ENCODE peak calls at places on chromosomes 3 and 15, in ten cellular contexts. I is dorsolateral prefrontal cortex, R is GM23338, L is mammary epithelial cell, S is gastrocnemius medialis, P is WERI-Rb-1, D is pancreas, T is small intestine, C is heart right ventricle, M is GM23248. N is an unnamed sample. For H3K27me3, the result is how much of the 10 kb centered on the place peaks cover.

GRCh38 chr3:78804251-78805037 is 963.4 kb downstream of the ROBO1 start:
- DNase-seq in R (no peak), P (no peak), S (no peak), C (no peak), M (peak), L (no peak), T (peak), D (no peak), I (no peak), N (no peak)

GRCh38 chr3:18580268-18580667 is 155.1 kb upstream of the SATB1 start:
- DNase-seq in C (no peak), R (no peak), D (no peak), S (no peak), P (no peak), L (no peak), I (no peak), T (peak), M (peak), N (no peak)

GRCh38 chr3:99984668-99985067 is 129.6 kb downstream of the FILIP1L start:
- DNase-seq in M (no peak), D (no peak), I (no peak), T (no peak), P (no peak), R (no peak), L (no peak), C (no peak), S (no peak), N (no peak)

GRCh38 chr15:35309886-35310285 is 224.8 kb upstream of the NANOGP8 start:
- DNase-seq in I (no peak), M (peak), S (no peak), R (no peak), D (no peak), P (no peak), L (peak), C (no peak), T (no peak), N (no peak)

GRCh38 chr15:44726568-44727461 is 9.5 kb upstream of the TRIM69 start:
- DNase-seq in P (no peak), C (no peak), T (peak), R (peak), L (peak), S (no peak), D (no peak), M (peak), I (no peak), N (no peak)

GRCh38 chr15:25767356-25768151 is 95.6 kb downstream of the ATP10A start:
- DNase-seq in D (peak), S (no peak), L (no peak), P (no peak), R (no peak), C (no peak), M (no peak), T (no peak), I (no peak), N (no peak)

GRCh38 chr15:62737551-62737950 is 305.0 kb upstream of the TPM1 start:
- DNase-seq in S (no peak), R (no peak), P (no peak), D (no peak), C (no peak), L (peak), M (peak), T (no peak), I (no peak), N (no peak)

GRCh38 chr15:96924570-96924969 is 594.1 kb downstream of the NR2F2 start:
- DNase-seq in L (no peak), M (no peak), D (no peak), S (no peak), C (no peak), T (no peak), R (no peak), I (no peak), P (no peak), N (no peak)

GRCh38 chr15:23877502-23878412 is 190.7 kb upstream of the NDN start:
- DNase-seq in P (peak), T (peak), I (peak), L (no peak), R (peak), C (peak), M (peak), D (peak), S (no peak), N (peak)

GRCh38 chr3:178665747-178666146 is 129.5 kb downstream of the KCNMB2 start:
- DNase-seq in I (no peak), D (no peak), S (no peak), C (no peak), L (no peak), T (no peak), R (no peak), M (no peak), P (peak), N (no peak)

GRCh38 chr15:93076875-93077274 is 12.1 kb downstream of the RGMA start:
- DNase-seq in P (no peak), T (no peak), D (no peak), I (no peak), S (peak), L (no peak), M (no peak), C (no peak), R (no peak), N (peak)
- H3K27me3 ChIP-seq in P (half or more), T (under half), D (under half), I (under half), S (under half), L (under half), M (under half), C (under half), R (under half), N (under half)

GRCh38 chr3:143170043-143170442 is 50.5 kb downstream of the CHST2 start:
- DNase-seq in P (no peak), S (no peak), D (no peak), R (no peak), C (no peak), L (no peak), T (peak), I (no peak), M (no peak), N (no peak)
- H3K4me3 ChIP-seq in P (no peak), S (no peak), D (no peak), R (no peak), C (no peak), L (no peak), T (no peak), I (no peak), M (no peak), N (no peak)

GRCh38 chr3:84960581-84960980 is 1.8 kb downstream of the CADM2 start:
- DNase-seq in D (no peak), T (no peak), I (no peak), S (no peak), C (no peak), P (no peak), M (no peak), L (no peak), R (peak), N (no peak)
- H3K27me3 ChIP-seq in D (under half), T (under half), I (under half), S (under half), C (under half), P (under half), M (under half), L (under half), R (under half), N (under half)

DNA sequence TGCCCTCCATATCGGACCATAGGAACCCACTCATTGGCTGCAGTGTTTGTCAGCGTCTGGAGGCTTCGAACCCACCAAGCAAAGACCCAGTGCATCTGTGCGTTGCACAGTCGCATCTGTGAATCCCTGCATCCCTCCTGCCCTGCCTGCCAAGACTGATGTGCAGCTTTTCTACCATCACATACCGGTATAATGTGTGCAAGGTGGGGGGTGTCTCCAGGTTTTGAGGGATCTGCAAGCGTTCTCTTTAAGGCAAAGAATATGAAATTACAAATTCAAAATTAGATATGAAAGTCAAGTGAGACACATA is 288 bp upstream of the NME9 start:
- DNase-seq in L (no peak), M (no peak), T (no peak), D (no peak), S (no peak), I (no peak), P (no peak), C (no peak), R (no peak), N (no peak)
- H3K4me3 ChIP-seq in L (peak), M (peak), T (peak), D (peak), S (peak), I (peak), P (peak), C (peak), R (peak), N (peak)